ENCODE peak calls at places on chromosomes 13 and 19, in five cellular contexts. X is astrocyte of the spinal cord; W is left kidney; K is stimulated activated CD4-positive, alpha-beta T cell treated with anti-CD3 and anti-CD28 coated beads, Interleukin-15, amount 100 ng/mL, for 1 hour; A is HS-27A. S is an unnamed sample.

GRCh38 chr13:109779074-109779473 is 7.3 kb downstream of the IRS2 start:
- DNase-seq in X (peak), W (no peak), K (peak), A (no peak), S (peak)

GRCh38 chr13:110552767-110553166 is 8.8 kb downstream of the RAB20 start:
- DNase-seq in X (no peak), W (no peak), K (no peak), A (no peak), S (no peak)

GRCh38 chr13:59691501-59692066 is 472.1 kb downstream of the DIAPH3 start:
- DNase-seq in X (no peak), W (no peak), K (no peak), A (no peak), S (no peak)

GRCh38 chr19:10553087-10553667 is 9.5 kb downstream of the ATG4D start:
- DNase-seq in X (no peak), W (no peak), K (no peak), A (no peak), S (no peak)

GRCh38 chr19:38044267-38045111 is 137.5 kb downstream of the SIPA1L3 start:
- DNase-seq in X (peak), W (no peak), K (no peak), A (no peak), S (no peak)

GRCh38 chr13:45231722-45232121 is 30.9 kb upstream of the KCTD4 start:
- DNase-seq in X (peak), W (peak), K (no peak), A (no peak), S (no peak)

GRCh38 chr13:105874808-105875207 is 660.7 kb downstream of the EFNB2 start:
- DNase-seq in X (no peak), W (no peak), K (no peak), A (no peak), S (no peak)

GRCh38 chr19:13025819-13026477 is 30.7 kb downstream of the NFIX start:
- DNase-seq in X (no peak), W (no peak), K (no peak), A (no peak), S (peak)

GRCh38 chr13:34340534-34340933 is 522.6 kb downstream of the RFC3 start:
- DNase-seq in X (no peak), W (no peak), K (no peak), A (no peak), S (no peak)

GRCh38 chr13:20161275-20161950 is 561 bp upstream of the GJA3 start:
- DNase-seq in X (no peak), W (peak), K (no peak), A (no peak), S (peak)

GRCh38 chr13:110561335-110562033 is at the start of gene RAB20:
- DNase-seq in X (peak), W (peak), K (peak), A (no peak), S (peak)

GRCh38 chr13:109785141-109785891 is 1.1 kb downstream of the IRS2 start:
- DNase-seq in X (peak), W (peak), K (peak), A (no peak), S (peak)

GRCh38 chr13:51360489-51360888 is 21.0 kb downstream of the SERPINE3 start:
- DNase-seq in X (no peak), W (no peak), K (no peak), A (no peak), S (no peak)

GRCh38 chr13:31631071-31631470 is 108.3 kb upstream of the RXFP2 start:
- DNase-seq in X (no peak), W (no peak), K (no peak), A (no peak), S (no peak)

GRCh38 chr19:41861098-41861768 is 1.2 kb downstream of the RPS19 start:
- DNase-seq in X (no peak), W (peak), K (no peak), A (no peak), S (no peak)

GRCh38 chr13:106619688-106620555 is 52.0 kb upstream of the ARGLU1 start:
- DNase-seq in X (peak), W (peak), K (no peak), A (peak), S (peak)

GRCh38 chr13:110416131-110416584 is 109.1 kb downstream of the COL4A2 start:
- DNase-seq in X (no peak), W (no peak), K (no peak), A (no peak), S (no peak)

GRCh38 chr13:40352385-40352778 is 314.1 kb downstream of the FOXO1 start:
- DNase-seq in X (no peak), W (no peak), K (no peak), A (no peak), S (no peak)